ENCODE peak calls at places on chromosome 15, in four cellular contexts. H is CD8-positive, alpha-beta T cell; E is Peyer's patch; C is A673. W is an unnamed sample. For H3K27me3, the result is how much of the 10 kb centered on the place peaks cover.

GRCh38 chr15:91946914-91947313 is 93.4 kb downstream of the SLCO3A1 start:
- DNase-seq in H (no peak), E (no peak), C (no peak), W (no peak)

GRCh38 chr15:44243146-44243545 is 45.4 kb upstream of the GOLM2 start:
- DNase-seq in H (no peak), E (no peak), C (no peak), W (no peak)

GRCh38 chr15:90463381-90463780 is 66.3 kb upstream of the CRTC3 start:
- DNase-seq in H (no peak), E (no peak), C (no peak), W (no peak)

GRCh38 chr15:91135201-91136130 is 35.4 kb downstream of the SV2B start:
- DNase-seq in H (no peak), E (no peak), C (no peak), W (no peak)

GRCh38 chr15:57859130-57859685 is 152.7 kb downstream of the POLR2M start:
- DNase-seq in H (no peak), E (no peak), C (no peak), W (no peak)

GRCh38 chr15:99536422-99537033 is 29.3 kb upstream of the MEF2A start:
- DNase-seq in H (no peak), E (no peak), C (no peak), W (no peak)

GRCh38 chr15:55715355-55716076 is 27.4 kb downstream of the PRTG start:
- DNase-seq in H (no peak), E (no peak), C (no peak), W (no peak)

GRCh38 chr15:92653836-92654524 is 1.6 kb downstream of the FAM174B start:
- DNase-seq in H (no peak), E (peak), C (no peak), W (no peak)

GRCh38 chr15:28019594-28020320 is 79.4 kb downstream of the OCA2 start:
- DNase-seq in H (no peak), E (no peak), C (no peak), W (no peak)

GRCh38 chr15:56835598-56836275 is 82.7 kb upstream of the TCF12 start:
- DNase-seq in H (no peak), E (no peak), C (peak), W (no peak)

GRCh38 chr15:44971036-44971435 is 14.5 kb downstream of the TERB2 start:
- DNase-seq in H (no peak), E (no peak), C (no peak), W (no peak)

GRCh38 chr15:92811514-92811913 is 88.6 kb upstream of the CHD2 start:
- DNase-seq in H (no peak), E (no peak), C (no peak), W (no peak)

GRCh38 chr15:40847225-40847961 is 3.5 kb downstream of the SPINT1 start:
- DNase-seq in H (no peak), E (peak), C (peak), W (no peak)

GRCh38 chr15:77034620-77035467 is 36.1 kb downstream of the TSPAN3 start:
- DNase-seq in H (no peak), E (peak), C (peak), W (no peak)

GRCh38 chr15:27847775-27848710 is 251.1 kb downstream of the OCA2 start:
- DNase-seq in H (no peak), E (no peak), C (no peak), W (no peak)

GRCh38 chr15:58331903-58332675 is 99.7 kb upstream of the LIPC start:
- DNase-seq in H (peak), E (peak), C (peak), W (peak)

GRCh38 chr15:51758645-51759044 is 7.2 kb downstream of the TMOD2 start:
- DNase-seq in H (no peak), E (no peak), C (no peak), W (no peak)

GRCh38 chr15:93870583-93870982 is 360.8 kb upstream of the MCTP2 start:
- DNase-seq in H (no peak), E (no peak), C (no peak), W (no peak)

GRCh38 chr15:42233107-42233506 is 25.0 kb upstream of the VPS39 start:
- DNase-seq in H (no peak), E (no peak), C (no peak), W (no peak)

GRCh38 chr15:56677271-56677670 is 56.0 kb downstream of the ZNF280D start:
- DNase-seq in H (no peak), E (no peak), C (no peak), W (no peak)

GRCh38 chr15:83352124-83352523 is 67.7 kb upstream of the BNC1 start:
- DNase-seq in H (no peak), E (no peak), C (no peak), W (no peak)

GRCh38 chr15:93327364-93327763 is 238.4 kb upstream of the RGMA start:
- DNase-seq in H (no peak), E (no peak), C (no peak), W (no peak)

GRCh38 chr15:48680841-48681240 is 35.3 kb upstream of the FBN1 start:
- DNase-seq in H (no peak), E (no peak), C (no peak), W (no peak)

GRCh38 chr15:65099336-65099735 is 15.7 kb downstream of the UBAP1L start:
- DNase-seq in H (no peak), E (no peak), C (no peak), W (no peak)

GRCh38 chr15:65095747-65096104 is 19.2 kb downstream of the KBTBD13 start:
- DNase-seq in H (no peak), E (peak), C (no peak), W (no peak)

GRCh38 chr15:65095011-65095746 is 18.6 kb downstream of the KBTBD13 start:
- DNase-seq in H (no peak), E (peak), C (no peak), W (no peak)

GRCh38 chr15:65096481-65097385 is 18.3 kb downstream of the UBAP1L start:
- DNase-seq in H (no peak), E (peak), C (no peak), W (no peak)

DNA sequence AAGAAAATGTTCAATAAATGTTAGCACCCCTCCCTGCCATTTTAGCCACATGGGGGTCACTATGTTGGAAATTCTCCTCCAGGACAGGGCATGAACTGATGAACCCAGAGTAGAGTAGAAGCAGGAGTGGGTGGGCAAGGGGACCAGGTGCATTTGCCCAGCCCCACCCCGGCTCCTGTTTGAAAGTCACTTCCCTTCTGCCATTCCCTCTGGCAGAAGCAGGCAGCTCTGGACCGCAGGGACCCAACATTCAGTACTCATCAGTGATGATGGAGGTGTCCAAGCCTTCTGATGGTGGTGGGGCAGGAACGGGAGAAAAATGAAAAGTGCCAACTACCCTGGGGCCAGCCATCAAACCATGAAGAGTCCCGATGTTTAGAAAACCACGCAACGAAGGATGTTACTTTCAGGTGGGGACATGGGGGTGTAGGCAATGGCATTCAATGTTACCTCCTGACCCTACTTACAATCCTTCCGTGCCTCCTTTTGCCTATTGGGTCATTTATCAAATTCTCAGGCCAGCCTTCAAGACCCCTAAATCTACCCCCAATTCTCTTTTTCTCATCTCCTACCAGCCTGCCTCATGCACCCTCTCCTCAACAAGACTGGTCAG is 17.2 kb downstream of the UBAP1L start:
- DNase-seq in H (no peak), E (peak), C (no peak), W (no peak)
- H3K27me3 ChIP-seq in H (under half), E (under half), C (under half), W (under half)

GRCh38 chr15:67087507-67088172 is 22.2 kb downstream of the SMAD3 start:
- DNase-seq in H (no peak), E (no peak), C (no peak), W (no peak)
- H3K27ac ChIP-seq in H (no peak), E (peak), C (no peak), W (no peak)

GRCh38 chr15:72202302-72202701 is 4.7 kb upstream of the GRAMD2A start:
- DNase-seq in H (no peak), E (no peak), C (no peak), W (no peak)

GRCh38 chr15:72202801-72203506 is 5.4 kb upstream of the GRAMD2A start:
- DNase-seq in H (no peak), E (no peak), C (no peak), W (no peak)

GRCh38 chr15:72200395-72201237 is 3.0 kb upstream of the GRAMD2A start:
- DNase-seq in H (no peak), E (no peak), C (no peak), W (no peak)

GRCh38 chr15:72199721-72200212 is 2.2 kb upstream of the GRAMD2A start:
- DNase-seq in H (peak), E (peak), C (peak), W (peak)

DNA sequence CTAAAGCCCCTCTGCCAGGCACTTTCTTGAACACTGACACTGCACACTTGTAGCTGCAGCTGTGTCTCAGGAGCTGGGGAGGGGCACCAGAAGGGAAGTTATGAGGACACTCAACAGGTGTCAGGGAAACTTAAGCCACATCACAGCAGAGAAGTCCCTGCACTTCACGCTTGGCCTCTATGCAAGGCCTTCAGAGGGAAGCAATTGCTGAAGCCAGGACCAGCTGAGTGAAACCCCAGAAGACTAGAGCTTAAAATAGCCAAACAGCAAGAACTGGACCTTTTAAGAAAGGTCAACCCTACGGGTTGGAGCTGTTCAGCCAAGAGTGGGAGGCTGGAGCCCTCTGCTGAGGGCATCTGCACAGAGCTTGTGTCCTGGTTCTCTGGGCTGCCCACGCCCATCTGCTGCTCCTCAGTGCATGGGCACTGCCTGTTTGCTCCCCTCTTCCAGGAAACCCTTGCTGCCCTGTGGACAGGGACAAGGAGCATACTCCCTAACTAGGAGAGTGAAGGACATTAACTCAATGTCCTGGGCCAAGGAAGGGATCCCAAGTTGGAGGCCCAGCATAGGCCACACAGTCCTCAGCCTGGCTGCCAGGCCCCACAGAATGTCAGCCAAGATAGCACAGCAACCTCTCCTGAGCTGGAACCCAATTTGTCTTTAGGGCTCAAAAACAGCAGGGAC is 3.9 kb upstream of the GRAMD2A start:
- DNase-seq in H (no peak), E (no peak), C (no peak), W (no peak)
- TF ChIP-seq CTCF in H (no peak), E (no peak), C (no peak), W (no peak)

DNA sequence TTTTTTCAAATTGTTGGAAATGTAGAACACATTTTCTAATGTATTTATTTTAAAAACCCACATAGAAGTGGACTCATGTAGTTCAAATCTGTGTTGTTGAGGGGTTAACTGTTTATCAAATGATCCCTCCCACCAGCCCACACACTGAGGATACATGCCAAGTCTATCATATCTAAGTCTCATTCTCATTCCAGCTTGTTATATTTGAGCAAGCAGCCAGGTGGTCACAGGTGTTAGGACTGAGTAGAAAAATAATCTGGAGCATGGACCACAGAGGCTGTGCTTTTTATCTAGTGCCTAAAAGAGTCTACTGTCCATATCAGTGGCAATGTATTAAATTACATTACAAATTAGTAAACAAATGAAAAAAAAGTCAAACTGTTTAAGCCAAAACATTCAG is 20.7 kb upstream of the SPESP1 start:
- DNase-seq in H (no peak), E (no peak), C (no peak), W (no peak)
- H3K27me3 ChIP-seq in H (under half), E (under half), C (under half), W (under half)

GRCh38 chr15:39429898-39430357 is 151.0 kb upstream of the THBS1 start:
- DNase-seq in H (no peak), E (no peak), C (no peak), W (no peak)
- H3K27ac ChIP-seq in H (no peak), E (no peak), C (no peak), W (no peak)

DNA sequence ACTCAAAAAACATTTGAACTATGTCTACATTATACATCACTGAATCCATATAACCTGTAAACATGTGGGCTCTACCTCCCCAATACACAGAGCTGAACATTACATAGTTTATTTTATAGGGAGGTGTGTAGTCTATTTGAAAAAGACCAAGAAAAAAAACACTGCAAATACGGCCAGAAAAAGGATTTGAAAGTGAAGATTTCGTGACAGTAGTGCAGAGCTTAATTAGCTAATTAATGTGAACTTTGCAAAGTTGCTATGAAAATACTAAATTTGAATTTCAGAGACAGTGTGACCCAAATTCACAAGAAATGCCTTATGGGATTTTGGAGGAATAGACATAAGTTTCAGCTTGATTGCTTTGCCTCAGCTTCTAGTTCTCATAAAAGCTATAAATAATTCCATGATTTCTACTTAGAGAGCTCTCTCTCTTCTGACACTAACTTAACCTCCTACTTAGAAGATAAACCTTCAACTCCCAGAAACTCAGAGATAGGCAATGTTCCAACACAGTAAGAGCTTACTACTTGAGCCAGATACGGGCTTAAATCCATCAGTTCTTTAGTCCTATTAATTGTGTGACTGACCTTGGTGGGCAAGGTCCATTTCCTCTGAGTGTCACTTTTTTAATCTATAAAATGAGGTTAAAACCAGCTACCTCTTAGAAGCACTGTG is 87.3 kb upstream of the THBS1 start:
- DNase-seq in H (no peak), E (no peak), C (no peak), W (no peak)
- TF ChIP-seq CTCF in H (no peak), E (no peak), C (no peak), W (no peak)

DNA sequence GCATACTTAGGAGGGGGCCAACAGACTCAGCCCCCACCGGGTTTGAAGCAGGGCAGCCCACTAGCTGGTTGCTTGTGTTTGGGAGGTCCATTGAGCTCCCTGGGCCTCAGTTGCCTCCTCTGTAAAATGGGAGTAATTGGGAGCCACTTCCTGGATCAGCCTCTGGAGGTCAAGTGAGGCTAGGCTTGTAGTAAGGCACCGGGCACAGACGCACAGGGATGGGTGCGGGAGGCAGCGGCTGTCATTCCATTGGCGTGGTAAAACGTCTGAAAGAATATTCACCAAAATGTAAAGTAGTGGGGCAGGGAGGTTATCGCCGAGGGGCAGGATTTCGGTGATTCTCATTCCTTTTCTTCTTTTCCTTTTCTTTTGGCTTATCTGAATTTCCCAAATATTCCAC is 64.6 kb downstream of the TLE3 start:
- DNase-seq in H (no peak), E (peak), C (no peak), W (no peak)
- H3K27me3 ChIP-seq in H (under half), E (under half), C (under half), W (under half)

GRCh38 chr15:35529784-35530183 is 16.2 kb downstream of the DPH6 start:
- DNase-seq in H (no peak), E (no peak), C (no peak), W (no peak)
- H3K27ac ChIP-seq in H (no peak), E (no peak), C (no peak), W (no peak)

W was measured in CD4-positive, alpha-beta T cell.